ENCODE peak calls at places on chromosomes 16 and 17, in eight cellular contexts. Y is SW 1271; O is activated CD4-positive, CD25-positive, alpha-beta regulatory T cell; J is activated CD4-positive, alpha-beta T cell treated with anti-CD3 and anti-CD28 coated beads for 24 hours; G is progenitor cell of endocrine pancreas; T is hepatic stellate cell; X is activated T-helper 1 cell treated with anti-CD3 and anti-CD28 coated beads, Interleukin-12 subunit alpha, Interleukin-12 subunit beta, Interleukin-2, Interleukin-4 antibody, amounts not matched to agents 30 ng/mL and 10 ng/mL and 1 ng/mL, durations not matched to agents 14 hours and 24 hours and 36 hours; F is NCI-H1417. Q is an unnamed sample.

GRCh38 chr16:55470533-55471371 is 8.2 kb upstream of the MMP2 start:
- DNase-seq in Y (no peak), O (no peak), J (no peak), G (no peak), T (peak), X (no peak), F (no peak), Q (no peak)

GRCh38 chr17:59914274-59914854 is 21.4 kb downstream of the RPS6KB1 start:
- DNase-seq in Y (no peak), O (no peak), J (no peak), G (no peak), T (peak), X (no peak), F (peak), Q (peak)

GRCh38 chr17:62321451-62321850 is 58.9 kb upstream of the EFCAB3 start:
- DNase-seq in Y (no peak), O (no peak), J (no peak), G (no peak), T (no peak), X (no peak), F (no peak), Q (no peak)

GRCh38 chr17:50459081-50459676 is 9.5 kb downstream of the CHAD start:
- DNase-seq in Y (no peak), O (no peak), J (no peak), G (no peak), T (no peak), X (no peak), F (no peak), Q (no peak)

GRCh38 chr17:77216435-77216980 is 75.7 kb downstream of the SEC14L1 start:
- DNase-seq in Y (no peak), O (no peak), J (no peak), G (no peak), T (no peak), X (no peak), F (peak), Q (no peak)

GRCh38 chr16:58018803-58019202 is 6.8 kb upstream of the MMP15 start:
- DNase-seq in Y (no peak), O (no peak), J (no peak), G (no peak), T (no peak), X (no peak), F (no peak), Q (no peak)

GRCh38 chr17:2173005-2173404 is 118.1 kb downstream of the HIC1 start:
- DNase-seq in Y (no peak), O (no peak), J (no peak), G (no peak), T (no peak), X (no peak), F (no peak), Q (no peak)

GRCh38 chr17:15261063-15261817 is 3.9 kb downstream of the PMP22 start:
- DNase-seq in Y (no peak), O (no peak), J (no peak), G (peak), T (peak), X (no peak), F (no peak), Q (no peak)

GRCh38 chr17:81018044-81018802 is 16.7 kb upstream of the BAIAP2 start:
- DNase-seq in Y (no peak), O (no peak), J (no peak), G (no peak), T (no peak), X (peak), F (peak), Q (peak)

GRCh38 chr17:61510991-61511390 is 58.8 kb downstream of the TBX4 start:
- DNase-seq in Y (no peak), O (no peak), J (no peak), G (no peak), T (no peak), X (no peak), F (no peak), Q (no peak)

GRCh38 chr17:43766413-43767052 is 7.9 kb upstream of the SOST start:
- DNase-seq in Y (no peak), O (no peak), J (peak), G (no peak), T (peak), X (no peak), F (peak), Q (no peak)

GRCh38 chr16:54633943-54634362 is 296.7 kb upstream of the IRX5 start:
- DNase-seq in Y (no peak), O (no peak), J (no peak), G (no peak), T (peak), X (no peak), F (no peak), Q (no peak)

GRCh38 chr17:48351916-48352332 is 78.1 kb downstream of the SKAP1 start:
- DNase-seq in Y (no peak), O (no peak), J (no peak), G (no peak), T (peak), X (no peak), F (peak), Q (no peak)

GRCh38 chr17:50188521-50189395 is 12.7 kb downstream of the COL1A1 start:
- DNase-seq in Y (no peak), O (no peak), J (no peak), G (no peak), T (no peak), X (no peak), F (no peak), Q (no peak)

GRCh38 chr17:66633322-66633965 is 201.5 kb upstream of the CACNG5 start:
- DNase-seq in Y (no peak), O (no peak), J (peak), G (no peak), T (no peak), X (peak), F (no peak), Q (peak)

GRCh38 chr16:58026139-58026704 is 668 bp downstream of the MMP15 start:
- DNase-seq in Y (no peak), O (no peak), J (no peak), G (peak), T (peak), X (no peak), F (no peak), Q (no peak)

GRCh38 chr16:1786242-1787055 is 3.7 kb downstream of the NUBP2 start:
- DNase-seq in Y (no peak), O (no peak), J (no peak), G (no peak), T (no peak), X (no peak), F (no peak), Q (no peak)

GRCh38 chr16:47262938-47263337 is 119.2 kb upstream of the NETO2 start:
- DNase-seq in Y (no peak), O (no peak), J (no peak), G (no peak), T (no peak), X (no peak), F (no peak), Q (no peak)

GRCh38 chr16:698911-699671 is 6.5 kb downstream of the FBXL16 start:
- DNase-seq in Y (no peak), O (no peak), J (no peak), G (no peak), T (no peak), X (no peak), F (no peak), Q (no peak)

GRCh38 chr17:35095741-35096140 is 23.9 kb downstream of the RAD51D start:
- DNase-seq in Y (no peak), O (no peak), J (no peak), G (no peak), T (no peak), X (no peak), F (no peak), Q (no peak)

GRCh38 chr17:42067371-42068180 is 17.2 kb upstream of the C17orf113 start:
- DNase-seq in Y (no peak), O (peak), J (peak), G (peak), T (peak), X (peak), F (peak), Q (no peak)

GRCh38 chr17:10380631-10381408 is 8.0 kb upstream of the MYH13 start:
- DNase-seq in Y (no peak), O (no peak), J (no peak), G (no peak), T (no peak), X (no peak), F (no peak), Q (no peak)

Q was measured in GF-D8.